ENCODE peak calls at places on chromosomes 2 and 18, in seven cellular contexts. I is A172; Q is activated T-helper 1 cell treated with anti-CD3 and anti-CD28 coated beads, Interleukin-2, amount 50 U/mL, for 16 hours; C is activated CD4-positive, alpha-beta T cell treated with anti-CD3 and anti-CD28 coated beads, Interleukin-2, amount 10 ng/mL, durations not matched to agents 7 days and 5 days; N is IMR-90; X is heart left ventricle; S is iPS-NIHi11. Z is an unnamed sample.

GRCh38 chr2:112821682-112822081 is 14.9 kb downstream of the IL1B start:
- DNase-seq in Q (no peak), N (no peak), X (no peak), S (no peak), C (peak; percentile 44), I (no peak), Z (no peak)

GRCh38 chr2:231102772-231103171 is 22.1 kb downstream of the HTR2B start:
- DNase-seq in X (no peak), S (no peak), N (peak; percentile 45), I (no peak), Q (no peak), C (no peak), Z (no peak)

GRCh38 chr2:104043864-104044263 is 810.1 kb upstream of the POU3F3 start:
- DNase-seq in N (no peak), Q (no peak), X (peak; percentile 30), I (no peak), C (no peak), S (no peak), Z (no peak)

GRCh38 chr2:73295751-73296400 is 2.5 kb upstream of the EGR4 start:
- DNase-seq in Q (no peak), C (no peak), S (peak; percentile 39), N (no peak), X (no peak), I (peak; percentile 88), Z (no peak)

GRCh38 chr2:212863185-212863588 is 288.2 kb downstream of the IKZF2 start:
- DNase-seq in Q (no peak), C (peak; percentile 35), N (no peak), I (peak; percentile 48), X (no peak), S (peak; percentile 44), Z (peak; percentile 79)

GRCh38 chr2:64348386-64349142 is 105.4 kb upstream of the LGALSL start:
- DNase-seq in C (no peak), Q (no peak), X (no peak), I (no peak), N (peak; percentile 25), S (no peak), Z (no peak)

GRCh38 chr2:108909275-108909823 is 79.7 kb downstream of the EDAR start:
- DNase-seq in N (no peak), S (peak; percentile 3), X (no peak), I (no peak), Q (no peak), C (no peak), Z (no peak)

GRCh38 chr2:134537121-134537520 is 181.7 kb downstream of the TMEM163 start:
- DNase-seq in Q (no peak), N (no peak), X (no peak), S (no peak), C (no peak), I (no peak), Z (no peak)

GRCh38 chr18:6199777-6200176 is 214.9 kb downstream of the L3MBTL4 start:
- DNase-seq in S (no peak), N (no peak), I (no peak), C (no peak), X (no peak), Q (no peak), Z (no peak)

GRCh38 chr2:70520825-70521224 is 32.8 kb downstream of the TGFA start:
- DNase-seq in I (no peak), N (no peak), X (no peak), S (no peak), C (no peak), Q (no peak), Z (no peak)